ENCODE peak calls at places on chromosomes 11 and 22, in seven cellular contexts. Y is adrenal gland; V is CD8-positive, alpha-beta T cell; Q is PC-9; O is IMR-90; L is spleen; A is PC-3. T is an unnamed sample.

GRCh38 chr22:28670691-28671261 is 8.9 kb downstream of the TTC28 start:
- DNase-seq in O (peak), A (peak), Y (no peak), V (no peak), L (no peak), Q (no peak), T (peak)

GRCh38 chr11:73661035-73661628 is 14.8 kb downstream of the PLEKHB1 start:
- DNase-seq in L (peak), Q (peak), V (peak), A (peak), Y (peak), O (peak), T (peak)

GRCh38 chr11:110565690-110566336 is 136.1 kb downstream of the FDX1 start:
- DNase-seq in L (no peak), O (no peak), Y (no peak), Q (peak), A (peak), V (no peak), T (no peak)

GRCh38 chr11:10125522-10126133 is 168.4 kb downstream of the SBF2 start:
- DNase-seq in V (no peak), Q (no peak), Y (no peak), O (peak), A (no peak), L (no peak), T (no peak)

GRCh38 chr11:95050595-95051202 is 1.5 kb downstream of the KDM4F start:
- DNase-seq in O (no peak), Y (no peak), L (no peak), Q (no peak), A (no peak), V (no peak), T (peak)

GRCh38 chr22:36211237-36211881 is 9.8 kb upstream of the APOL4 start:
- DNase-seq in V (no peak), O (peak), A (no peak), Y (no peak), Q (no peak), L (no peak), T (no peak)

GRCh38 chr11:85889676-85890579 is 34.7 kb downstream of the CCDC83 start:
- DNase-seq in A (peak), Q (peak), O (peak), Y (no peak), V (no peak), L (no peak), T (no peak)

GRCh38 chr22:30502911-30503310 is 2.6 kb downstream of the SEC14L4 start:
- DNase-seq in Q (no peak), A (no peak), L (no peak), Y (no peak), V (no peak), O (no peak), T (no peak)

GRCh38 chr11:61534901-61535839 is 26.6 kb downstream of the LRRC10B start:
- DNase-seq in V (no peak), Q (no peak), O (no peak), Y (no peak), L (no peak), A (no peak), T (peak)

GRCh38 chr22:40176921-40177737 is 596 bp upstream of the TNRC6B start:
- DNase-seq in L (peak), A (peak), Y (peak), O (peak), V (peak), Q (peak), T (peak)

GRCh38 chr11:61714916-61715315 is 34.7 kb downstream of the DAGLA start:
- DNase-seq in V (no peak), Q (no peak), O (no peak), A (no peak), L (no peak), Y (no peak), T (no peak)

GRCh38 chr11:73140213-73141030 is 1.7 kb downstream of the FCHSD2 start:
- DNase-seq in O (peak), V (no peak), L (peak), Q (no peak), A (peak), Y (peak), T (no peak)

GRCh38 chr11:27429740-27430451 is 42.7 kb downstream of the LGR4 start:
- DNase-seq in L (no peak), A (no peak), V (no peak), Y (no peak), Q (no peak), O (peak), T (no peak)

GRCh38 chr22:29290061-29290460 is 16.4 kb upstream of the GAS2L1 start:
- DNase-seq in L (no peak), V (no peak), A (no peak), Y (no peak), O (no peak), Q (no peak), T (no peak)

GRCh38 chr22:33864723-33865130 is 55.5 kb downstream of the LARGE1 start:
- DNase-seq in V (no peak), O (peak), Q (no peak), Y (no peak), L (no peak), A (no peak), T (no peak)

GRCh38 chr11:133809525-133810178 is 35.7 kb downstream of the SPATA19 start:
- DNase-seq in Y (no peak), O (no peak), L (no peak), Q (no peak), V (no peak), A (no peak), T (no peak)

GRCh38 chr11:120172921-120173705 is 35.2 kb upstream of the TRIM29 start:
- DNase-seq in A (no peak), L (peak), V (no peak), Q (no peak), O (no peak), Y (no peak), T (no peak)

GRCh38 chr11:67275606-67276409 is 9.5 kb downstream of the GRK2 start:
- DNase-seq in Y (no peak), Q (no peak), V (no peak), A (no peak), L (peak), O (no peak), T (no peak)

GRCh38 chr11:120052196-120052775 is 85.6 kb downstream of the TRIM29 start:
- DNase-seq in Y (no peak), O (no peak), Q (no peak), A (no peak), V (no peak), L (no peak), T (no peak)

GRCh38 chr22:22663861-22664800 is 19.7 kb downstream of the GGTLC2 start:
- DNase-seq in Y (no peak), A (peak), O (no peak), Q (no peak), V (no peak), L (no peak), T (no peak)

GRCh38 chr11:119284344-119285157 is 32.4 kb downstream of the MCAM start:
- DNase-seq in L (no peak), A (peak), Q (no peak), O (peak), V (no peak), Y (no peak), T (no peak)

GRCh38 chr22:29244785-29245625 is 22.8 kb downstream of the RHBDD3 start:
- DNase-seq in L (peak), V (no peak), A (no peak), Q (no peak), O (no peak), Y (no peak), T (no peak)

GRCh38 chr11:74232316-74232950 is 61.3 kb downstream of the PPME1 start:
- DNase-seq in V (no peak), Q (no peak), L (no peak), A (no peak), O (no peak), Y (no peak), T (no peak)

DNA sequence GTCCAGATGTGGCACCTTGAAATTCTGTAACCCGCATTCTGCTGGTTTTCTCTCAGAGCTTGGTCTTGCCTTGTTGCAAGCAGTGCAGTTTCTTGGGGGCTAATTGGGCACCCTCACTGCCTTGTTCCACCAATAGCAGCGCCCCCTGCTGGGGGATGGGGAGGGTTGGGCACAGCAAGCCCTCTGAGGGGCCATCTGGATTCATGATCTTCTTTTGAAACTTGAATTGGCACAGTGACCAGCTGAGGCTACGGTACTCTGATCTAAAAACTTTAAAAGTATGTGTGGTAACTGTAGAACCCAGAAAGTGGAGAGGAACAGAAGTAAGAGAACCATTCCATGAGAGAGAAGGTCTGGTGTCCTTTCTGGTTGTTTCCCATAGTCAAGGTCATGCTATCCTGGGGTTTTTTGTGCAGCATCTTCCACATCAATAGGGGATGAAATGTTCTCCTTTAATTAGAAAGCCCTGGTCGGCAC is 64.2 kb downstream of the MED15 start:
- DNase-seq in V (peak), L (peak), A (peak), Q (no peak), O (no peak), Y (no peak), T (peak)
- H3K4me3 ChIP-seq in V (no peak), L (no peak), A (no peak), Q (no peak), O (no peak), Y (no peak), T (no peak)

GRCh38 chr11:6636480-6636879 is 17.3 kb upstream of the TPP1 start:
- DNase-seq in A (no peak), O (no peak), Y (no peak), L (no peak), Q (no peak), V (no peak), T (no peak)
- H3K27ac ChIP-seq in A (no peak), O (no peak), Y (no peak), L (peak), Q (no peak), V (no peak), T (peak)

GRCh38 chr22:45684169-45684568 is 12.5 kb downstream of the ATXN10 start:
- DNase-seq in O (peak), Q (no peak), V (no peak), L (no peak), Y (no peak), A (peak), T (no peak)
- H3K4me3 ChIP-seq in O (no peak), Q (no peak), V (no peak), L (no peak), Y (no peak), A (no peak), T (no peak)

DNA sequence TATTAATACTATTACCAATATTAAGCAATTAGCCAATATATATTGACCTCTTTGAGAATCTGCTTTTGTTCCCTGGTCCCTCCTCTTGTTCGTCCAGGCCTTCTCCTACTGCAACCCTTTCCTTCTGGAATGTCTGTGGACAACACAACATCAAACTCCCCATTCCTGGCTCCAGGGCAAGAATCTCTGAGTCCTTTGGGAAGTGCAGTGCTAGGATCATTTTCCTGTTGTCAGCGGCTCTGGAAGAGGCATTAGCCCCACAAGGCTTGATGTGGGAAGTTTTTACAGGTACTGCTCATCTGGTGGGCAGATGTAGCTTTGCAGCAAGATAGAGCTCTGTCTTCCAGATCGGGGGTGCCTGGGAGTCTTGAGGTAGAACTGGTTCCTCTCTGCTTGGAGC is 74.3 kb downstream of the RPUSD4 start:
- DNase-seq in L (no peak), O (no peak), Q (no peak), V (no peak), Y (no peak), A (no peak), T (no peak)
- H3K27ac ChIP-seq in L (no peak), O (no peak), Q (no peak), V (no peak), Y (no peak), A (no peak), T (no peak)

GRCh38 chr11:7577226-7577882 is 63.6 kb downstream of the PPFIBP2 start:
- DNase-seq in L (no peak), V (no peak), O (no peak), Y (no peak), Q (no peak), A (no peak), T (no peak)
- H3K4me3 ChIP-seq in L (no peak), V (no peak), O (peak), Y (no peak), Q (no peak), A (no peak), T (no peak)

GRCh38 chr11:8768625-8769333 is 86.2 kb downstream of the RPL27A start:
- DNase-seq in Q (peak), O (peak), Y (peak), L (no peak), A (peak), V (no peak), T (peak)

GRCh38 chr11:8767466-8768142 is 85.0 kb downstream of the RPL27A start:
- DNase-seq in Q (peak), O (no peak), Y (no peak), L (no peak), A (peak), V (no peak), T (no peak)

GRCh38 chr11:8765294-8765693 is 82.7 kb downstream of the RPL27A start:
- DNase-seq in O (peak), Q (no peak), A (no peak), L (no peak), V (no peak), Y (no peak), T (no peak)

GRCh38 chr11:8766043-8766992 is 83.7 kb downstream of the RPL27A start:
- DNase-seq in A (no peak), O (peak), V (no peak), Q (peak), Y (no peak), L (no peak), T (no peak)

GRCh38 chr11:8766993-8767374 is 84.4 kb downstream of the RPL27A start:
- DNase-seq in V (no peak), Y (peak), O (no peak), A (no peak), Q (no peak), L (no peak), T (no peak)
- H3K27ac ChIP-seq in V (no peak), Y (peak), O (peak), A (no peak), Q (peak), L (peak), T (no peak)

GRCh38 chr11:1868636-1869291 is 15.9 kb downstream of the LSP1 start:
- DNase-seq in Q (no peak), A (no peak), Y (no peak), V (no peak), O (no peak), L (peak), T (no peak)
- H3K4me3 ChIP-seq in Q (no peak), A (no peak), Y (no peak), V (no peak), O (no peak), L (peak), T (no peak)